ENCODE peak calls at places on chromosomes 4 and X, in five cellular contexts. S is HCT116, U is suprapubic skin, W is dorsolateral prefrontal cortex, B is ovary. C is an unnamed sample.

GRCh38 chr4:1183985-1184773 is 11.8 kb upstream of the SPON2 start:
- DNase-seq in B (no peak), S (no peak), U (no peak), W (no peak), C (no peak)

GRCh38 chrX:78592030-78592429 is 67.1 kb downstream of the RTL3 start:
- DNase-seq in S (no peak), W (no peak), U (no peak), B (no peak), C (no peak)

GRCh38 chr4:152106781-152107321 is 346.0 kb upstream of the GATB start:
- DNase-seq in S (no peak), B (no peak), U (no peak), W (no peak), C (no peak)

GRCh38 chr4:575281-576141 is 584 bp downstream of the TMEM271 start:
- DNase-seq in B (no peak), W (no peak), S (no peak), U (no peak), C (no peak)

GRCh38 chr4:110508827-110509446 is 33.0 kb downstream of the ENPEP start:
- DNase-seq in S (no peak), W (no peak), B (no peak), U (no peak), C (no peak)

GRCh38 chrX:46029777-46030176 is 515.4 kb downstream of the ZNF674 start:
- DNase-seq in S (no peak), B (no peak), W (no peak), U (no peak), C (no peak)

GRCh38 chr4:40963912-40964478 is 214.2 kb downstream of the NSUN7 start:
- DNase-seq in U (no peak), W (no peak), B (no peak), S (no peak), C (no peak)

GRCh38 chr4:73871911-73872310 is 2.7 kb downstream of the CXCL1 start:
- DNase-seq in S (no peak), W (no peak), U (no peak), B (no peak), C (no peak)

GRCh38 chr4:107885865-107886264 is 45.5 kb upstream of the CYP2U1 start:
- DNase-seq in S (no peak), U (no peak), W (no peak), B (no peak), C (no peak)

GRCh38 chr4:163587867-163588266 is 93.4 kb downstream of the TMA16 start:
- DNase-seq in U (no peak), S (no peak), B (no peak), W (no peak), C (no peak)

GRCh38 chrX:70694339-70695122 is 214.0 kb downstream of the TEX11 start:
- DNase-seq in S (no peak), W (no peak), U (no peak), B (no peak), C (no peak)

GRCh38 chr4:2136736-2137135 is 77.6 kb downstream of the NAT8L start:
- DNase-seq in B (no peak), W (no peak), S (no peak), U (no peak), C (no peak)

GRCh38 chr4:69934150-69934549 is 3.3 kb downstream of the CSN1S1 start:
- DNase-seq in S (no peak), W (no peak), U (no peak), B (no peak), C (no peak)

GRCh38 chrX:130120321-130120731 is 10.0 kb upstream of the ELF4 start:
- DNase-seq in B (peak), S (no peak), W (no peak), U (no peak), C (no peak)

GRCh38 chr4:38284294-38285045 is 324.3 kb downstream of the PTTG2 start:
- DNase-seq in W (no peak), S (no peak), U (no peak), B (no peak), C (no peak)

GRCh38 chrX:25144043-25144940 is 128.5 kb upstream of the ARX start:
- DNase-seq in B (peak), S (peak), U (peak), W (peak), C (no peak)

GRCh38 chr4:148444296-148445070 is 2.3 kb upstream of the NR3C2 start:
- DNase-seq in B (peak), U (peak), S (no peak), W (peak), C (peak)

GRCh38 chr4:54428940-54429339 is 199.8 kb downstream of the PDGFRA start:
- DNase-seq in U (no peak), B (no peak), S (no peak), W (no peak), C (no peak)

GRCh38 chr4:53929955-53930798 is 134.2 kb downstream of the CHIC2 start:
- DNase-seq in W (peak), U (peak), S (peak), B (peak), C (peak)

GRCh38 chr4:56084849-56085248 is 136.1 kb downstream of the CEP135 start:
- DNase-seq in S (no peak), U (no peak), W (no peak), B (no peak), C (no peak)

GRCh38 chrX:46642145-46642544 is 68.6 kb downstream of the CHST7 start:
- DNase-seq in U (no peak), S (no peak), B (no peak), W (no peak), C (no peak)

GRCh38 chr4:61918507-61919462 is 718.7 kb downstream of the ADGRL3 start:
- DNase-seq in B (no peak), W (no peak), S (no peak), U (no peak), C (no peak)

GRCh38 chr4:173411106-173411703 is 12.3 kb upstream of the SCRG1 start:
- DNase-seq in W (no peak), U (no peak), S (no peak), B (no peak), C (no peak)

GRCh38 chr4:183370786-183371185 is 48.6 kb upstream of the CLDN24 start:
- DNase-seq in B (no peak), U (peak), W (no peak), S (no peak), C (no peak)

GRCh38 chr4:128350449-128351045 is 62.9 kb upstream of the PGRMC2 start:
- DNase-seq in S (no peak), U (no peak), W (no peak), B (no peak), C (no peak)

GRCh38 chrX:143781103-143781502 is 60.6 kb upstream of the SPANXN2 start:
- DNase-seq in S (no peak), W (no peak), U (no peak), B (no peak), C (no peak)

GRCh38 chr4:102780476-102781144 is 19.8 kb upstream of the MANBA start:
- DNase-seq in B (no peak), W (no peak), S (no peak), U (no peak), C (no peak)

GRCh38 chr4:4859010-4859798 is at the start of gene MSX1:
- DNase-seq in B (peak), W (peak), U (peak), S (peak), C (peak)

GRCh38 chr4:99763635-99764101 is 53.0 kb upstream of the DAPP1 start:
- DNase-seq in S (peak), U (no peak), W (no peak), B (peak), C (no peak)

GRCh38 chrX:154021131-154021611 is 1.5 kb upstream of the IRAK1 start:
- DNase-seq in B (no peak), W (no peak), U (no peak), S (no peak), C (no peak)

GRCh38 chrX:93874554-93874953 is 200.5 kb downstream of the FAM133A start:
- DNase-seq in U (no peak), W (no peak), S (no peak), B (no peak), C (no peak)

GRCh38 chr4:68416591-68416990 is 30.7 kb upstream of the TMPRSS11E start:
- DNase-seq in B (no peak), S (no peak), W (no peak), U (no peak), C (no peak)

GRCh38 chrX:152733261-152733975 is at the start of the genes CSAG1 and MAGEA12:
- DNase-seq in S (no peak), B (peak), W (no peak), U (peak), C (no peak)

GRCh38 chr4:288891-289290 is 16.4 kb downstream of the ZNF732 start:
- DNase-seq in U (no peak), W (no peak), S (no peak), B (no peak), C (no peak)

GRCh38 chr4:42396361-42397255 is 680 bp upstream of the SHISA3 start:
- DNase-seq in W (no peak), B (no peak), S (no peak), U (no peak), C (no peak)

GRCh38 chr4:109424093-109424818 is 9.4 kb upstream of the SEC24B start:
- DNase-seq in S (no peak), B (no peak), W (no peak), U (no peak), C (no peak)

GRCh38 chrX:57918750-57919436 is 8.6 kb upstream of the ZXDA start:
- DNase-seq in W (no peak), B (no peak), S (peak), U (no peak), C (peak)

GRCh38 chrX:39857780-39858179 is 240.0 kb downstream of the BCOR start:
- DNase-seq in S (no peak), U (no peak), W (no peak), B (no peak), C (no peak)

GRCh38 chr4:44448548-44449443 is at the start of gene KCTD8:
- DNase-seq in B (peak), W (peak), S (no peak), U (peak), C (peak)
- H3K27ac ChIP-seq in B (peak), W (peak), S (no peak), U (no peak), C (peak)

GRCh38 chrX:44770111-44770510 is 73.7 kb upstream of the DUSP21 start:
- DNase-seq in S (no peak), W (no peak), B (no peak), U (no peak), C (no peak)

GRCh38 chrX:44767308-44767707 is 76.5 kb upstream of the DUSP21 start:
- DNase-seq in S (no peak), U (no peak), W (no peak), B (no peak), C (no peak)

DNA sequence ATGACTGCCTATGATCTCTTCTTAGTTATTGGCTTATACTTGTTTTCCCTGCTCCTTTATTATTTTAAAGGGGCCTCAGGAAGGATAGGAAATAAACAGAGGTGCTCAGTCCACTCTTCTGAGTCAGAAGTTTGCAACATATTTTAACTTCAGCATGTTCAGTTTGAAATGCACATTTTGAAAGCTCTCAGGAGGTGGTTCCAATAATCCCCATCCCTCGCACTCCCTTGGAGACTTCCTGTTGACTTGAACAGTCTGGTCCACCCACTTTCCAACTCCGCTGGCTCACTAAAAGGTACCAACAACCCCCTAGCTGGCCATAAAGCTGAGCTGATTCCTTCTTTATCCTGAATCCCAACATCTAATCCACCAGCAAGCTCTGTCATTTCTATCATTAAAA is 78.3 kb upstream of the DUSP21 start:
- DNase-seq in W (no peak), B (no peak), S (no peak), U (no peak), C (no peak)
- H3K27ac ChIP-seq in W (no peak), B (no peak), S (no peak), U (no peak), C (no peak)

GRCh38 chrX:30283456-30284200 is 25.6 kb downstream of the NR0B1 start:
- DNase-seq in U (no peak), B (no peak), W (no peak), S (peak), C (no peak)
- H3K27ac ChIP-seq in U (peak), B (no peak), W (no peak), S (peak), C (no peak)

GRCh38 chr4:8905773-8906667 is 34.4 kb upstream of the HMX1 start:
- DNase-seq in W (peak), U (peak), S (no peak), B (no peak), C (no peak)

GRCh38 chr4:8907596-8908205 is 36.1 kb upstream of the HMX1 start:
- DNase-seq in U (peak), S (no peak), B (peak), W (peak), C (no peak)

GRCh38 chr4:8906991-8907595 is 35.5 kb upstream of the HMX1 start:
- DNase-seq in S (no peak), B (peak), U (peak), W (peak), C (no peak)

GRCh38 chr4:8905236-8905772 is 33.7 kb upstream of the HMX1 start:
- DNase-seq in S (no peak), U (peak), B (no peak), W (peak), C (no peak)

GRCh38 chr4:8906668-8906970 is 35.0 kb upstream of the HMX1 start:
- DNase-seq in S (no peak), B (no peak), U (peak), W (peak), C (no peak)
- H3K27ac ChIP-seq in S (no peak), B (no peak), U (no peak), W (no peak), C (no peak)

GRCh38 chr4:20320232-20320631 is 68.5 kb downstream of the SLIT2 start:
- DNase-seq in U (no peak), B (no peak), S (no peak), W (no peak), C (no peak)

GRCh38 chr4:20318011-20318898 is 66.5 kb downstream of the SLIT2 start:
- DNase-seq in W (no peak), B (no peak), S (no peak), U (no peak), C (no peak)

GRCh38 chr4:20318899-20319291 is 67.2 kb downstream of the SLIT2 start:
- DNase-seq in S (no peak), B (no peak), U (no peak), W (no peak), C (no peak)

GRCh38 chr4:20317424-20317985 is 65.8 kb downstream of the SLIT2 start:
- DNase-seq in W (no peak), B (no peak), U (no peak), S (no peak), C (no peak)

DNA sequence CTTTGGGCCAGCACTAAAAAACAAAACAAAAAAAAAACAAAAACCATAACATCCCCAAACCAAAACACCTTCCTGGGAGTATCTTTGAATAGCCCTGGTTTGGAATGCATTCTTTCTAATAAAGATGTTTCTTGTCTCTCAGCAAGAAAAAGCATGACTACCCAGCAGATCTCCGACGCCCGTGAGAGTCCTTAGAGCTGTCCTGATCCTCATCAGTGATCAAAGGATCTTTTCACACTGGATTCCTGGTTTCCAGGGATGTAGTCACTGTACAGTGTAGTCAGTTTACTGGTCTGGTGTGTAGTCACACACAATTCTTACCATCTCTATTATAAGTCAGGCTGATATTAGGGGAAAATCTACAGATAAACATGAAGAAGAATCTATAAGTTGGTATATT is 68.1 kb downstream of the SLIT2 start:
- DNase-seq in B (no peak), S (no peak), W (no peak), U (no peak), C (no peak)
- H3K27ac ChIP-seq in B (no peak), S (no peak), W (peak), U (no peak), C (peak)

DNA sequence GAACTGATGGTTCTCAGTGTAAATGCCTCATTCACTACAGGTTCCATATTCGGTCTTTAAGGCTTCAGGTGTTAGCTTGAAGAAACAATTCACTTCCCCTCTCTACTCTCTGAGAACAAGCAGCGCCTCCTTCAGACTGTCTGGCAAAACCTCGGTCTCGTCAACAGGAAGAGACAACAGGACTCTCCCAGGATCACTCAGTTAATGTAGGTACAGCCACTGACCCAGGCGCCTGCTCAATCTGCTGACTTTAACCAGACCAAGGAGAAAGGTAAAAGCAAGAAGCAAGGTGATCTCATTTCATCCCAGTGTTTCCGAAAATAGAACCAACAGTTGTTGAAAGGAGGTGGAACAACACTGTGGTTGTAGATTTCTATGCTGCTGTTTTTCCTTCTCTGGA is 102.2 kb downstream of the SLC2A9 start:
- DNase-seq in W (no peak), S (no peak), U (no peak), B (no peak), C (no peak)
- H3K27ac ChIP-seq in W (no peak), S (no peak), U (no peak), B (no peak), C (no peak)

DNA sequence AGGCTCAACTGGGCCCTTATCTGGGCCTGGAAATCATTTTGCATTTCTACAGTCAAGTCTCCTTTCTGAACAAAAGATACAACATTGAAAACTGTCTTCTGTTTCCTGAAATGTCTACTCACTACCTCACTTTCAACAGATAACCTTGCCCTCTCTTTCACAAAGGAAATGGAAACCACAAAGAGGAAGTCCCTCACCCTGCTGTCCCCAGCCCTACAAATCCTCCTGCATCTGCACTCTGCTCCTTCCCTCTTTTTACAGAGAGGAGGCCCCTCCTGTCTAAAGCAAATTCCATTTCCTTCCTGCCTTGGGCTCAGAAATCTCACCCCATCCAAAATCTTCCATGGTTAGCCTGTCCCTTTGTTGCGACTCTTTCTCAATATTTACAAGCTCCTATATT is 24.8 kb upstream of the CYBB start:
- DNase-seq in W (no peak), S (no peak), B (no peak), U (no peak), C (no peak)
- H3K27ac ChIP-seq in W (no peak), S (no peak), B (no peak), U (no peak), C (no peak)

GRCh38 chrX:54444752-54445151 is 4.5 kb downstream of the TSR2 start:
- DNase-seq in S (no peak), W (no peak), U (no peak), B (no peak), C (no peak)
- H3K27ac ChIP-seq in S (no peak), W (no peak), U (no peak), B (no peak), C (no peak)

GRCh38 chr4:176791591-176792347 is 953 bp downstream of the VEGFC start:
- DNase-seq in W (peak), B (peak), S (no peak), U (peak), C (no peak)
- H3K27ac ChIP-seq in W (peak), B (no peak), S (no peak), U (peak), C (no peak)

C was measured in caudate nucleus.